ENCODE peak calls at places on chromosomes 13 and 19, in seven cellular contexts. O is aorta; Y is non-pigmented ciliary epithelial cell; M is effector memory CD4-positive, alpha-beta T cell; E is activated CD4-positive, alpha-beta T cell treated with anti-CD3 and anti-CD28 coated beads for 48 hours; Q is neuronal stem cell; C is hypothalamus. X is an unnamed sample.

GRCh38 chr13:100673831-100674362 is 698 bp downstream of the TMTC4 start:
- DNase-seq in O (peak), Y (peak), M (peak), E (peak), Q (peak), C (peak), X (peak)

GRCh38 chr13:102317593-102317992 is 84.3 kb downstream of the FGF14 start:
- DNase-seq in O (peak), Y (peak), M (no peak), E (no peak), Q (no peak), C (peak), X (no peak)

GRCh38 chr19:29670255-29670654 is 5.0 kb downstream of the PLEKHF1 start:
- DNase-seq in O (no peak), Y (no peak), M (no peak), E (no peak), Q (no peak), C (no peak), X (no peak)

GRCh38 chr19:6065685-6066365 is 44.5 kb downstream of the RFX2 start:
- DNase-seq in O (peak), Y (no peak), M (peak), E (peak), Q (no peak), C (no peak), X (no peak)

GRCh38 chr13:79097201-79097600 is 308.9 kb downstream of the RBM26 start:
- DNase-seq in O (no peak), Y (no peak), M (no peak), E (no peak), Q (no peak), C (no peak), X (no peak)

GRCh38 chr13:100209857-100210580 is 121.1 kb downstream of the PCCA start:
- DNase-seq in O (no peak), Y (no peak), M (no peak), E (no peak), Q (no peak), C (no peak), X (no peak)

GRCh38 chr13:59261928-59262488 is 901.7 kb downstream of the DIAPH3 start:
- DNase-seq in O (no peak), Y (no peak), M (no peak), E (no peak), Q (no peak), C (peak), X (no peak)

GRCh38 chr13:110304256-110304655 is 2.7 kb downstream of the COL4A1 start:
- DNase-seq in O (no peak), Y (no peak), M (no peak), E (no peak), Q (no peak), C (no peak), X (no peak)

GRCh38 chr19:41205995-41206394 is 13.0 kb downstream of the CYP2S1 start:
- DNase-seq in O (no peak), Y (no peak), M (no peak), E (no peak), Q (no peak), C (no peak), X (no peak)

GRCh38 chr19:40907968-40908735 is 26.1 kb upstream of the CYP2A7 start:
- DNase-seq in O (peak), Y (no peak), M (peak), E (peak), Q (no peak), C (peak), X (no peak)

GRCh38 chr13:21616205-21616604 is 12.2 kb upstream of the MICU2 start:
- DNase-seq in O (no peak), Y (no peak), M (no peak), E (no peak), Q (no peak), C (no peak), X (no peak)

GRCh38 chr13:86174632-86175031 is 375.4 kb upstream of the SLITRK6 start:
- DNase-seq in O (no peak), Y (no peak), M (no peak), E (no peak), Q (no peak), C (no peak), X (no peak)

X was measured in T47D.